ENCODE peak calls at places on chromosomes 2 and 18, in ten cellular contexts. Q is amniotic stem cell; Y is colonic mucosa; F is activated effector memory CD4-positive, alpha-beta T cell treated with Interleukin-2 at 50 U/mL for 16 hours; H is head of caudate nucleus; P is H4; E is neuronal stem cell; A is uterus; C is activated gamma-delta T cell treated with Interleukin-2 at 50 U/mL for 16 hours; U is HFFc6. G is an unnamed sample.

GRCh38 chr2:218711550-218711929 is 905 bp downstream of the TTLL4 start:
- DNase-seq in Q (no peak), Y (no peak), A (no peak), H (no peak), C (no peak), E (no peak), F (no peak), U (no peak), P (no peak), G (no peak)

GRCh38 chr2:57075226-57075625 is 891.4 kb downstream of the CCDC85A start:
- DNase-seq in F (no peak), E (no peak), Y (no peak), P (peak), A (no peak), H (no peak), Q (no peak), U (no peak), C (no peak), G (no peak)

GRCh38 chr2:18047896-18048657 is 169.6 kb downstream of the KCNS3 start:
- DNase-seq in U (peak), Q (peak), F (no peak), A (no peak), C (no peak), Y (no peak), E (no peak), P (peak), H (no peak), G (peak)

GRCh38 chr2:9990735-9991134 is 39.2 kb downstream of the GRHL1 start:
- DNase-seq in Q (no peak), F (no peak), H (no peak), Y (no peak), U (no peak), C (no peak), P (no peak), E (no peak), A (no peak), G (peak)

GRCh38 chr2:18959952-18960717 is 370.8 kb upstream of the NT5C1B start:
- DNase-seq in P (no peak), E (no peak), Q (no peak), U (no peak), F (no peak), C (no peak), A (no peak), H (no peak), Y (no peak), G (no peak)

GRCh38 chr2:174759381-174760064 is 4.7 kb downstream of the CHRNA1 start:
- DNase-seq in Q (no peak), Y (peak), A (no peak), P (no peak), U (no peak), F (no peak), E (no peak), H (no peak), C (no peak), G (no peak)

GRCh38 chr2:241191101-241191500 is 2.6 kb downstream of the ANO7 start:
- DNase-seq in U (no peak), Q (no peak), E (no peak), H (no peak), A (no peak), C (no peak), F (no peak), P (no peak), Y (peak), G (no peak)

GRCh38 chr2:75489682-75490180 is 71.0 kb downstream of the EVA1A start:
- DNase-seq in F (no peak), U (no peak), E (no peak), Y (no peak), A (no peak), Q (no peak), H (no peak), C (no peak), P (no peak), G (no peak)

GRCh38 chr2:239285071-239285931 is 115.5 kb downstream of the HDAC4 start:
- DNase-seq in A (no peak), F (no peak), C (no peak), E (no peak), H (peak), P (no peak), Q (no peak), U (no peak), Y (no peak), G (no peak)

GRCh38 chr2:44349506-44349905 is 11.8 kb downstream of the PREPL start:
- DNase-seq in H (no peak), Y (no peak), A (no peak), C (no peak), Q (no peak), E (no peak), P (no peak), U (no peak), F (no peak), G (no peak)

GRCh38 chr2:234422242-234422641 is 74.6 kb downstream of the ARL4C start:
- DNase-seq in E (no peak), U (peak), A (no peak), Q (peak), Y (no peak), C (no peak), P (peak), H (no peak), F (no peak), G (peak)

GRCh38 chr2:221293949-221294736 is 278.0 kb downstream of the EPHA4 start:
- DNase-seq in U (no peak), Y (peak), Q (no peak), F (no peak), P (no peak), A (no peak), C (no peak), E (peak), H (no peak), G (no peak)

GRCh38 chr2:159349674-159350299 is 63.3 kb upstream of the WDSUB1 start:
- DNase-seq in U (no peak), F (no peak), Y (no peak), P (no peak), H (no peak), C (no peak), A (no peak), E (no peak), Q (no peak), G (no peak)

GRCh38 chr2:188415754-188416083 is 124.0 kb downstream of the GULP1 start:
- DNase-seq in Y (no peak), E (no peak), H (no peak), P (no peak), F (no peak), C (no peak), U (no peak), Q (no peak), A (no peak), G (no peak)

GRCh38 chr2:227188292-227188691 is 23.9 kb downstream of the COL4A3 start:
- DNase-seq in E (no peak), F (no peak), Y (no peak), C (no peak), A (peak), U (peak), Q (no peak), H (no peak), P (peak), G (peak)

GRCh38 chr2:232351686-232352510 is 26.7 kb upstream of the ALPP start:
- DNase-seq in P (no peak), E (no peak), A (no peak), U (no peak), F (no peak), Y (no peak), H (no peak), Q (no peak), C (no peak), G (no peak)

GRCh38 chr2:191811807-191812602 is 34.9 kb downstream of the CAVIN2 start:
- DNase-seq in H (peak), Y (peak), C (peak), U (peak), F (no peak), E (peak), A (peak), P (peak), Q (peak), G (peak)

GRCh38 chr18:77145364-77145901 is 12.8 kb upstream of the MBP start:
- DNase-seq in Y (no peak), E (no peak), C (no peak), A (no peak), U (no peak), P (no peak), H (no peak), F (no peak), Q (no peak), G (no peak)

GRCh38 chr2:173090291-173090877 is 14.7 kb downstream of the MAP3K20 start:
- DNase-seq in Y (no peak), U (no peak), E (no peak), H (no peak), Q (peak), A (peak), P (peak), C (no peak), F (no peak), G (peak)

GRCh38 chr18:12079504-12080237 is 14.0 kb upstream of the ANKRD62 start:
- DNase-seq in C (no peak), H (no peak), U (no peak), F (no peak), A (no peak), Y (no peak), Q (no peak), P (no peak), E (no peak), G (peak)

GRCh38 chr2:66539452-66539851 is 104.5 kb downstream of the MEIS1 start:
- DNase-seq in A (no peak), H (no peak), E (no peak), F (no peak), C (no peak), Q (no peak), P (no peak), Y (no peak), U (peak), G (peak)

GRCh38 chr18:57930476-57930875 is 113.5 kb upstream of the NEDD4L start:
- DNase-seq in C (no peak), Y (no peak), H (no peak), Q (no peak), F (no peak), U (no peak), A (no peak), E (no peak), P (no peak), G (no peak)

GRCh38 chr2:72681016-72681995 is 144.5 kb downstream of the EXOC6B start:
- DNase-seq in A (no peak), U (no peak), E (no peak), H (no peak), Y (no peak), F (no peak), P (no peak), Q (no peak), C (no peak), G (no peak)

GRCh38 chr2:10566021-10566420 is 117.9 kb upstream of the ODC1 start:
- DNase-seq in E (no peak), Q (no peak), P (no peak), F (no peak), H (no peak), U (peak), Y (no peak), C (no peak), A (no peak), G (no peak)

GRCh38 chr2:61707984-61708852 is 145.6 kb downstream of the FAM161A start:
- DNase-seq in A (no peak), H (no peak), Y (no peak), C (no peak), P (peak), U (peak), F (no peak), Q (peak), E (no peak), G (peak)

GRCh38 chr2:71849603-71850305 is 297.9 kb downstream of the CYP26B1 start:
- DNase-seq in Q (no peak), P (no peak), E (no peak), Y (no peak), U (no peak), H (no peak), F (no peak), A (no peak), C (no peak), G (no peak)

GRCh38 chr2:173288561-173288960 is 66.1 kb upstream of the CDCA7 start:
- DNase-seq in U (peak), E (no peak), H (no peak), C (no peak), P (no peak), Q (peak), Y (no peak), A (no peak), F (no peak), G (peak)

GRCh38 chr2:18154259-18154658 is 275.8 kb downstream of the KCNS3 start:
- DNase-seq in H (no peak), E (no peak), U (peak), C (no peak), P (peak), Q (no peak), Y (no peak), A (no peak), F (no peak), G (peak)

GRCh38 chr18:56891870-56892269 is 240.7 kb downstream of the WDR7 start:
- DNase-seq in F (no peak), C (no peak), A (no peak), Q (no peak), U (no peak), Y (no peak), H (no peak), P (no peak), E (no peak), G (no peak)

GRCh38 chr18:46196627-46197243 is 92.5 kb downstream of the HAUS1 start:
- DNase-seq in C (no peak), U (no peak), Y (no peak), Q (no peak), E (no peak), P (no peak), H (no peak), F (no peak), A (no peak), G (no peak)

GRCh38 chr2:72744049-72744448 is 81.8 kb downstream of the EXOC6B start:
- DNase-seq in U (peak), E (no peak), H (no peak), Q (peak), C (no peak), Y (no peak), A (no peak), F (no peak), P (no peak), G (no peak)